ENCODE peak calls at places on chromosomes 13 and 19, in five cellular contexts. B, X, Q, W and Z are unnamed samples.

GRCh38 chr13:55214851-55215345 is 1925.8 kb upstream of the PRR20A start:
- DNase-seq in B (no peak), X (no peak), Q (no peak), W (no peak), Z (no peak)

GRCh38 chr13:48132961-48133360 is 38.1 kb upstream of the MED4 start:
- DNase-seq in B (no peak), X (no peak), Q (no peak), W (no peak), Z (no peak)

GRCh38 chr19:2050991-2051770 is at the start of gene MKNK2:
- DNase-seq in B (peak; percentile 92), X (peak; percentile 87), Q (peak; percentile 96), W (peak; percentile 93), Z (peak; percentile 91)

GRCh38 chr19:57558525-57558924 is 1.1 kb downstream of the ZNF550 start:
- DNase-seq in B (no peak), X (no peak), Q (peak; percentile 53), W (no peak), Z (no peak)

GRCh38 chr13:42445354-42445753 is 128.6 kb upstream of the TNFSF11 start:
- DNase-seq in B (no peak), X (no peak), Q (no peak), W (no peak), Z (no peak)

GRCh38 chr13:112904436-112904960 is 64.5 kb upstream of the MCF2L start:
- DNase-seq in B (no peak), X (no peak), Q (no peak), W (no peak), Z (no peak)

GRCh38 chr13:86681223-86681622 is 882.0 kb upstream of the SLITRK6 start:
- DNase-seq in B (no peak), X (no peak), Q (no peak), W (no peak), Z (no peak)

GRCh38 chr13:112245959-112246358 is 130.2 kb upstream of the SPACA7 start:
- DNase-seq in B (no peak), X (no peak), Q (no peak), W (no peak), Z (no peak)

GRCh38 chr19:14003279-14004051 is 2.7 kb downstream of the RFX1 start:
- DNase-seq in B (no peak), X (peak; percentile 75), Q (peak; percentile 48), W (no peak), Z (no peak)

GRCh38 chr13:95002968-95003813 is 290.8 kb upstream of the SOX21 start:
- DNase-seq in B (no peak), X (no peak), Q (no peak), W (no peak), Z (no peak)

GRCh38 chr13:59447846-59448620 is 715.7 kb downstream of the DIAPH3 start:
- DNase-seq in B (no peak), X (no peak), Q (peak; percentile 13), W (no peak), Z (no peak)

GRCh38 chr13:30744056-30744684 is 8.8 kb downstream of the ALOX5AP start:
- DNase-seq in B (peak; percentile 10), X (peak; percentile 96), Q (peak; percentile 48), W (peak; percentile 25), Z (peak; percentile 21)

GRCh38 chr13:110297011-110297410 is 9.9 kb downstream of the COL4A1 start:
- DNase-seq in B (no peak), X (no peak), Q (no peak), W (no peak), Z (no peak)

GRCh38 chr13:110300090-110300815 is 6.7 kb downstream of the COL4A1 start:
- DNase-seq in B (no peak), X (no peak), Q (no peak), W (no peak), Z (no peak)

GRCh38 chr13:110297771-110298170 is 9.2 kb downstream of the COL4A1 start:
- DNase-seq in B (no peak), X (no peak), Q (no peak), W (no peak), Z (no peak)

GRCh38 chr13:110298566-110299321 is 8.2 kb downstream of the COL4A1 start:
- DNase-seq in B (no peak), X (peak; percentile 3), Q (no peak), W (peak; percentile 53), Z (no peak)

GRCh38 chr13:110298221-110298565 is 8.8 kb downstream of the COL4A1 start:
- DNase-seq in B (no peak), X (no peak), Q (no peak), W (no peak), Z (no peak)
- H3K27ac ChIP-seq in B (peak overlapping the region; percentile 47), X (no peak overlapping the region), Q (no peak overlapping the region), W (peak overlapping the region; percentile 26), Z (peak overlapping the region; percentile 27)

GRCh38 chr19:15640294-15640903 is at the start of gene CYP4F3:
- DNase-seq in B (peak; percentile 79), X (no peak), Q (peak; percentile 13), W (peak; percentile 41), Z (peak; percentile 75)
- H3K4me3 ChIP-seq in B (no peak within 1 kb of the TSS), X (no peak within 1 kb of the TSS), Q (no peak within 1 kb of the TSS), W (no peak within 1 kb of the TSS), Z (no peak within 1 kb of the TSS)

GRCh38 chr19:38265213-38265861 is 964 bp downstream of the SPINT2 start:
- DNase-seq in B (no peak), X (peak; percentile 27), Q (no peak), W (no peak), Z (peak; percentile 68)
- H3K27ac ChIP-seq in B (peak overlapping the region; percentile 92), X (no peak overlapping the region), Q (no peak overlapping the region), W (peak overlapping the region; percentile 95), Z (peak overlapping the region; percentile 91)

GRCh38 chr13:110676057-110676510 is 29.8 kb downstream of the CARS2 start:
- DNase-seq in B (no peak), X (no peak), Q (no peak), W (no peak), Z (no peak)

GRCh38 chr13:110680852-110681251 is 25.1 kb downstream of the CARS2 start:
- DNase-seq in B (no peak), X (peak; percentile 24), Q (peak; percentile 51), W (no peak), Z (no peak)

GRCh38 chr13:110681868-110682550 is 23.9 kb downstream of the CARS2 start:
- DNase-seq in B (no peak), X (no peak), Q (no peak), W (no peak), Z (no peak)

GRCh38 chr13:110677731-110678545 is 28.0 kb downstream of the CARS2 start:
- DNase-seq in B (no peak), X (no peak), Q (no peak), W (no peak), Z (no peak)

DNA sequence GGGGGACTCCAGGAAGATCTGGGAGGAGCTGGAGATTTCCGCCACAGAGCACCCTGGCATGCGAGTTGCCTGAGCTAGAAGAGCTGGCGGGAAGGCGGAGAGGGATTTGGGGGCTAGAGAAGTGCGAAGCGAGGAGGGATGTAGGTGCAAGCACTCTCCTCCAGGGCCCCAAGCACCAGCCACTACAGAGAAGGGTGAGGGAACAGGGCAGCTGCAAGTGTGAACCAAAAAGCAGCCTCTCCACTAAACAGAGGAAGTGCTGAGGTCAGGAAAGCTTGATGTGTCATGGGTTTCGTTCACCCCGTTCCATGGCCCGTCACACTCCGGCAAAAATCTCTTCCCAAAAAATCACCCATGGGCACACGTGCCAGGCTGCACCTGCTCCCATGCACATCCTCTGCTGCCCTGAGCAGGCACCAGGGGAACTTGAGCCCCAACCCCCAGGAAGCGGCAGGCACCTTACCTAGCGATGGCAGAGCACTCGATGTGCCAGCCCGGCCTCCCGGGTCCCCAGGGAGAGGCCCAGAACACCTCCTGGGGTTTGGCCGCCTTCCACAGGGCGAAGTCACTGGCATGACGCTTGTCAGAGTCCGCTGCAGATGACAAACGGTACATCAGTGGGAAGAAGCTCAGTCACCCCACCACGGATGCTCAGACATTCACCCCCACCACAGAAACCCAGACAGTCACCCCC is 29.3 kb downstream of the CARS2 start:
- DNase-seq in B (no peak), X (no peak), Q (no peak), W (no peak), Z (peak; percentile 18)
- H3K4me3 ChIP-seq in B (no peak overlapping the region), X (no peak overlapping the region), Q (no peak overlapping the region), W (no peak overlapping the region), Z (no peak overlapping the region)

DNA sequence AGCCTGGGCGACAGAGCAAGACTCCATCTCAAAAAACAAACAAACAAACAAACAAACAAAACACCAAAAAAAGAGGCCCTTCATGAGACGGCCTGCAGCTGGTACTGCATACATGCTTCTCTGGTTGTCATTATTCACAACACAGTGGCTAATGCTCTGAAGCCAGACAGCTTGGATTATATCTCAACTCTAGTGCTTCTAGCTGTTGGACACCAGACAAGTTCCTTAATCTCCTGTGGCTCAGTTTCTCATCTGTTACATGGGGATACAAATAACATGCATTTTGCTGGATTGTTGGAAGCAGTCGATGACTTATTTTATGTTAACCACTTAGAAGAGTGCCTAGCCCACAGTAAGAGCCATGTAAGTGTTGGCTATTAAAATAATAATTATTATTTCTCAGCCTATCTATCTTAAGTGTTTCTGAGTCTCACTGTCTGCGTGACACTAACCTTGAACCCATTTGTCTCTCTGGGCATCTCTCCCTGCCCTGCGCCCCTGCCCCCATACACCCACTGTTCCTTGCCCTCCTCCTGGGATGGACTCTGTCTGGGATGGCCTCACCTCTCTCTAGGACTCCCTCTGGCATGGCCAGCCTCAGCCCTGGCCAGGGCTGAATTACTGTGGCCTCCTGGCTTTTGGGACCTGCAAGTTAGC is 3.1 kb upstream of the JUNB start:
- DNase-seq in B (no peak), X (no peak), Q (peak; percentile 38), W (no peak), Z (no peak)
- H3K27ac ChIP-seq in B (peak overlapping the region; percentile 100), X (peak overlapping the region; percentile 100), Q (peak overlapping the region; percentile 99), W (peak overlapping the region; percentile 95), Z (peak overlapping the region; percentile 99)

DNA sequence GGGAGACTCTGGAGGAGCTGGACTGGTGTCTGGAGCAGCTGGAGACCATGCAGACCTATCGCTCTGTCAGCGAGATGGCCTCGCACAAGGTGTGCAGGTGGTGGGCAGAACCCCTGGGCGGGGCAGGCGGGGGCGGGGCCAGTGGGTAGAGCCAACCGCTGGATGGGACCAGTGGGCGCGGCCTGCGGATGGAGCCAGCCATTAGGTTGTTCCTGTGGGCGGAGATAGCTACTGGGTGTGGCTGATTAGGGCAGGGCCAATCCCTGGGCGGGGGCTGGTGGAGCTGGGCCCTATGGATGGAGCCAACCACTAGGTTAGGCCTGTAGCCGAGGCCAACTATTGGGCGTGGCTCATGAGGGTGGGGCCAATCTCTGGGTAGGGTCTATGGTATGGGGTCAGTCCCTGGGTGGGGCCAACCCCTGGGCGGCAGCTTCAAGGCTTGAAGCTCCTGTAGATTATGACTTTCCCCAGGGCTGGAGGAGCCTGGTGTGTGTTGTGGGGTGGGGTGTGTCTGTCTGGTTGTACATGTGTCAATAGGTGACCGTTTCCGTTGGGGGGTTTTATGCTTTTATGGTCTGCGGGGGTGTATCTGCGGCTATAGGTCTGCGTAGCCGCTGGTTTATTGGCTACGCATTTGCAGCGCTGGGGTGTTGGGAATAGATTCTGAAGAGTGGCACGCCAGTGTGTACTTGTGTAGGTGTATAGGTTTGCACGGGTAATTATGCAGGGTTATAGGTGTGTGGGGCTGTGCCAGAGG is 30.7 kb downstream of the PDE4A start:
- DNase-seq in B (no peak), X (no peak), Q (no peak), W (no peak), Z (no peak)
- H3K4me3 ChIP-seq in B (no peak overlapping the region), X (no peak overlapping the region), Q (no peak overlapping the region), W (no peak overlapping the region), Z (no peak overlapping the region)

DNA sequence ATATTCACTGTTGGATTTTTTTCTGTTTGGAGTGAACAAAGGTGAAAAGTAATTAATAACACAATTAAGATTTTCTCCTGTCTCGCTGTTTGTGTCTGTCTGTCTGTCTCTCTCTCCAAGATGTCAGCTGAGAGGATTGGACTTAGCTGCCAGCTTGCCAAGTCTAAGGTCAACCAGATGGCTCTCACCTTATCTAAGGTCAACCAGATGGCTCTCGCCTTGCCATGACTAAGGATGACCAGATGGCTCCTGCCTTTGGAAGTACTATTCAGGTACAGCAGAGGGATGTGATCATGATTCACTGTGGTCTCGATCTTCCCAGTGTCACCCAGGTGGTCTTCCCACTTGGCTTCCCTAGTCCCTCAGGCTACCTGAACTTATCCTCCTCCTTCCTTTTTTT is 1436.4 kb downstream of the UQCRFS1 start:
- DNase-seq in B (no peak), X (no peak), Q (no peak), W (no peak), Z (no peak)
- H3K27ac ChIP-seq in B (no peak overlapping the region), X (no peak overlapping the region), Q (no peak overlapping the region), W (no peak overlapping the region), Z (no peak overlapping the region)